ENCODE peak calls at places on chromosomes 5 and 9, in four cellular contexts. I is Peyer's patch, H is A673, J is prostate gland. F is an unnamed sample. For H3K4me1, the result is how much of the 10 kb centered on the place peaks cover.

GRCh38 chr5:58854396-58854795 is 271.5 kb downstream of the RAB3C start:
- DNase-seq in I (no peak), H (no peak), J (no peak), F (no peak)

GRCh38 chr9:81605154-81605670 is 84.1 kb downstream of the TLE1 start:
- DNase-seq in I (no peak), H (no peak), J (no peak), F (no peak)

GRCh38 chr5:118611332-118611945 is 376.9 kb downstream of the DTWD2 start:
- DNase-seq in I (no peak), H (peak), J (no peak), F (peak)

GRCh38 chr5:130868186-130868821 is 296.8 kb downstream of the HINT1 start:
- DNase-seq in I (no peak), H (no peak), J (no peak), F (no peak)

GRCh38 chr5:6773342-6774035 is 60.3 kb downstream of the TENT4A start:
- DNase-seq in I (no peak), H (peak), J (no peak), F (no peak)

GRCh38 chr5:168073991-168074800 is 217.2 kb upstream of the WWC1 start:
- DNase-seq in I (no peak), H (peak), J (no peak), F (no peak)

GRCh38 chr5:53480474-53481353 is at the start of gene FST:
- DNase-seq in I (no peak), H (no peak), J (no peak), F (peak)

GRCh38 chr9:6106576-6107339 is 91.3 kb upstream of the RANBP6 start:
- DNase-seq in I (no peak), H (peak), J (no peak), F (no peak)

GRCh38 chr9:121440265-121440664 is 59.4 kb downstream of the GGTA1 start:
- DNase-seq in I (no peak), H (peak), J (no peak), F (no peak)

GRCh38 chr5:74894351-74894750 is 28.2 kb upstream of the FAM169A start:
- DNase-seq in I (no peak), H (no peak), J (no peak), F (no peak)

GRCh38 chr5:52886206-52886605 is 98.5 kb downstream of the ITGA1 start:
- DNase-seq in I (no peak), H (no peak), J (no peak), F (no peak)

GRCh38 chr5:36558652-36559051 is 47.8 kb upstream of the SLC1A3 start:
- DNase-seq in I (no peak), H (no peak), J (no peak), F (no peak)

GRCh38 chr5:159518361-159518760 is 188.1 kb upstream of the IL12B start:
- DNase-seq in I (no peak), H (no peak), J (peak), F (no peak)

GRCh38 chr9:73039253-73039915 is 86.5 kb upstream of the ALDH1A1 start:
- DNase-seq in I (no peak), H (peak), J (peak), F (no peak)

GRCh38 chr9:109072810-109073435 is 46.8 kb downstream of the TMEM245 start:
- DNase-seq in I (no peak), H (no peak), J (no peak), F (no peak)

GRCh38 chr5:101045689-101046088 is 142.6 kb upstream of the ST8SIA4 start:
- DNase-seq in I (no peak), H (peak), J (no peak), F (no peak)

GRCh38 chr5:147578228-147579024 is 68.6 kb upstream of the DPYSL3 start:
- DNase-seq in I (no peak), H (peak), J (no peak), F (no peak)

GRCh38 chr9:14320272-14321245 is 6.6 kb upstream of the NFIB start:
- DNase-seq in I (no peak), H (peak), J (no peak), F (no peak)

GRCh38 chr5:55176176-55176818 is 3.3 kb upstream of the CDC20B start:
- DNase-seq in I (no peak), H (peak), J (no peak), F (peak)

GRCh38 chr5:142913728-142914338 is 143.7 kb downstream of the ARHGAP26 start:
- DNase-seq in I (no peak), H (peak), J (no peak), F (no peak)

GRCh38 chr5:158979749-158980521 is 119.8 kb downstream of the EBF1 start:
- DNase-seq in I (no peak), H (peak), J (peak), F (peak)

GRCh38 chr5:147617191-147617606 is 107.3 kb upstream of the DPYSL3 start:
- DNase-seq in I (no peak), H (no peak), J (no peak), F (no peak)

GRCh38 chr9:136361757-136362449 is 1.6 kb downstream of the DNLZ start:
- DNase-seq in I (no peak), H (no peak), J (no peak), F (no peak)

GRCh38 chr5:119411935-119412623 is 40.2 kb upstream of the HSD17B4 start:
- DNase-seq in I (peak), H (peak), J (peak), F (peak)

GRCh38 chr5:87572611-87573010 is 159.9 kb upstream of the CCNH start:
- DNase-seq in I (no peak), H (no peak), J (no peak), F (no peak)

GRCh38 chr5:29122306-29122705 is 2071.2 kb upstream of the CDH6 start:
- DNase-seq in I (no peak), H (no peak), J (no peak), F (no peak)

GRCh38 chr9:26077860-26078259 is 399.6 kb upstream of the TUSC1 start:
- DNase-seq in I (no peak), H (no peak), J (no peak), F (no peak)

GRCh38 chr9:26062172-26062571 is 383.9 kb upstream of the TUSC1 start:
- DNase-seq in I (no peak), H (no peak), J (no peak), F (no peak)

GRCh38 chr9:93173365-93174150 is 10.4 kb upstream of the WNK2 start:
- DNase-seq in I (no peak), H (no peak), J (no peak), F (no peak)

GRCh38 chr9:16207161-16207560 is 654.3 kb downstream of the CCDC171 start:
- DNase-seq in I (no peak), H (peak), J (no peak), F (no peak)

GRCh38 chr9:81611664-81612063 is 77.7 kb downstream of the TLE1 start:
- DNase-seq in I (no peak), H (no peak), J (no peak), F (no peak)

GRCh38 chr5:1506242-1507015 is 17.3 kb downstream of the LPCAT1 start:
- DNase-seq in I (no peak), H (no peak), J (no peak), F (no peak)

GRCh38 chr5:134466241-134467069 is 54.8 kb upstream of the CDKN2AIPNL start:
- DNase-seq in I (peak), H (peak), J (peak), F (peak)

GRCh38 chr9:16516887-16517286 is 353.6 kb downstream of the BNC2 start:
- DNase-seq in I (no peak), H (no peak), J (no peak), F (no peak)

GRCh38 chr9:136674786-136675349 is 12.2 kb downstream of the EGFL7 start:
- DNase-seq in I (no peak), H (no peak), J (no peak), F (peak)

GRCh38 chr5:37272564-37272963 is 23.4 kb upstream of the CPLANE1 start:
- DNase-seq in I (no peak), H (no peak), J (no peak), F (no peak)

GRCh38 chr9:121354770-121355169 is 15.3 kb downstream of the STOM start:
- DNase-seq in I (no peak), H (no peak), J (no peak), F (no peak)

GRCh38 chr9:12770261-12770660 is 4.6 kb upstream of the LURAP1L start:
- DNase-seq in I (no peak), H (no peak), J (no peak), F (no peak)

DNA sequence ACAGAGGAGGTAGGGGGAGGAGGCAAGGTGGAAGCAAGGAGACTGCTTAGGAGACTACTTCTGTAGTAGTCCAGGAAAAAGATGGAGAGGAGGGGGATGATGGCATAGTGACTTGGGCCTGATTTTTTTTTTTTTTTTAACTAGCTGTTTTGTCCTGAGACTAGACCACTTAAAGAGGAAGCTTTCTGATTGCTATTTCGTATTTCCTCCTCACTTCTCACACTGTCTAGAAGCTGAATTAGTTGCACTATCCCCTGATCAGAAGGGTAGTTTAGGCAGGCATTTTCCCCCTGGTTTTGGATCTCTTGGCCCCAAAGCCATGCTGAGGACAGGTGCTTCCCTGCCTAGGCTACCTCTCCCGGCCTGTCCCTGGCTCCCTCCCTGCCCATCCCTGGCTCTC is 14.9 kb downstream of the LARP1 start:
- DNase-seq in I (no peak), H (no peak), J (no peak), F (no peak)
- H3K4me1 ChIP-seq in I (under half), H (under half), J (under half), F (under half)

GRCh38 chr9:27765931-27766835 is 192.9 kb upstream of the C9orf72 start:
- DNase-seq in I (no peak), H (no peak), J (no peak), F (no peak)

GRCh38 chr9:27768781-27769180 is 195.5 kb upstream of the C9orf72 start:
- DNase-seq in I (no peak), H (no peak), J (no peak), F (no peak)

GRCh38 chr9:27770541-27770940 is 197.3 kb upstream of the C9orf72 start:
- DNase-seq in I (no peak), H (no peak), J (no peak), F (no peak)

GRCh38 chr9:27771803-27772545 is 198.7 kb upstream of the C9orf72 start:
- DNase-seq in I (no peak), H (peak), J (no peak), F (no peak)
- H3K4me1 ChIP-seq in I (under half), H (under half), J (under half), F (under half)

DNA sequence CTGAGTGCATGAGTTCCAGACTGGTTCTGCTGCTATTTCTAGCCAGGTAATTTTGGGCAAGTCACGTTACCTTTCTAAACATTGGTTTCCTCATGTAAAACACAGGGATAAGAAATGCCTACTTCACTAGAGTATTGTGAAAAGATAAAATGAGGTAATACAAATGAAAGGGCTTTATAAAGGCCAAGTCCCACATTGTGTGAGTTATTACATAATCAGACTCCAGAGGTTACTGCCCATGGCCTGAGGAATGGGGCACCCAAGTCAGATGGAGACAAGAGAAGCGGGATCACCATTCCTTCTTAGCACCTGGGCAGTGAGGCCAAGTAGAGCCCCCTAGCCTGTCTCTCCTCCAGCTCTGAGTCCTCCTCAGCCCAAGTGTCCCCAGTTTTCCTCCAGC is 7.5 kb downstream of the HBEGF start:
- DNase-seq in I (no peak), H (no peak), J (no peak), F (no peak)
- H3K4me1 ChIP-seq in I (under half), H (under half), J (under half), F (under half)

DNA sequence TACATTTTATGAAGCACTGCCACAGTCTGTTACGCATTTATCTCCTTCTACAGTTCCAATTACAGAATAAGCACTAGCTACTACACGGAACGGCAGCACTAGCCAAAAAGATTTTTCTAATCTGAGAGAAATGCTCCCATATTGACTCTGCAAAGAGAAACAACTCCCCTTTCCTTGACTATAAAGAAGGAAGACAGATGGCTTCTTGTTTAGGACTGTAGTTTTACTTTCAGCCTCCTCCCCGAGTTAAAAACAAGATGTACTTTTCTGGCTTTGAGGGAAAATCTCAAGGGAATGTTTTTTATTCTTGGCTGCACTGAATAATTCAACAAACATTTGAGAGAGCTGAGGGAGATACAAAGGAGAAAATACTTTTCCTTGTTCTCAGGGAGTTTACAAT is 1.9 kb upstream of the SLC44A1 start:
- DNase-seq in I (no peak), H (no peak), J (no peak), F (no peak)
- H3K4me1 ChIP-seq in I (under half), H (under half), J (under half), F (under half)

GRCh38 chr9:132887181-132888120 is 8.8 kb downstream of the SPACA9 start:
- DNase-seq in I (no peak), H (no peak), J (no peak), F (no peak)
- H3K4me1 ChIP-seq in I (under half), H (under half), J (under half), F (under half)

DNA sequence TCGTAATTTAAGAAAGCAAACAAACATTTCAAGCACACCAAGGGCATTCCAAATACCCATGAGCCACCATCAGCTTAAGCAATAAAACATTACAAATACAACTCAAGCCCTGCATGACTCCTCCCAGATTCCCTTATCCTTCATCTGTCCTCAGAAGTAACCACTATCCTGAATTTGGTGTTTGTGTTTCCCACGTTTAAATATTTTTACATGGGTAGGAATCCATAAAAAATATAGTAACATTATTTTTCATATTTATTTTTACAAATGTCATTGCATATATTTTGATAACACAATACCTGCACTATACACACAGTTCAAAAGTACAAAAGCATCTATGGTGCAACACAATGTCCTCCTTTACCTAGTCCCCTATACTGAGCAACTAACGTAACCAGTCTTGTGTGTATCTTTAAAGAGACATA is 6.4 kb downstream of the PRKAA1 start:
- DNase-seq in I (no peak), H (no peak), J (no peak), F (no peak)
- H3K4me1 ChIP-seq in I (under half), H (under half), J (under half), F (under half)

GRCh38 chr5:68285857-68286611 is 70.5 kb downstream of the PIK3R1 start:
- DNase-seq in I (no peak), H (peak), J (no peak), F (no peak)
- H3K4me1 ChIP-seq in I (under half), H (under half), J (under half), F (under half)

F was measured in mucosa of descending colon.